ENCODE peak calls at places on chromosomes 3 and 15, in four cellular contexts. One of them, this sample, is unnamed.

GRCh38 chr15:64701051-64701450 is 74.3 kb downstream of the RBPMS2 start:
- DNase-seq in H1: no peak
- DNase-seq in H9: no peak
- DNase-seq in IMR-90: no peak
- DNase-seq in this sample: no peak

GRCh38 chr3:141246958-141247301 is 15.3 kb downstream of the PXYLP1 start:
- DNase-seq in H9: no peak
- DNase-seq in IMR-90: no peak
- DNase-seq in H1: peak; percentile 31
- DNase-seq in this sample: no peak

GRCh38 chr3:71713041-71713440 is 12.2 kb downstream of the EIF4E3 start:
- DNase-seq in IMR-90: no peak
- DNase-seq in H1: no peak
- DNase-seq in H9: no peak
- DNase-seq in this sample: no peak

GRCh38 chr3:143510601-143511000 is 337.7 kb downstream of the SLC9A9 start:
- DNase-seq in H1: no peak
- DNase-seq in IMR-90: no peak
- DNase-seq in H9: no peak
- DNase-seq in this sample: no peak

GRCh38 chr3:114451561-114452018 is 157.8 kb downstream of the TIGIT start:
- DNase-seq in IMR-90: peak; percentile 74
- DNase-seq in H9: no peak
- DNase-seq in H1: no peak
- DNase-seq in this sample: no peak

GRCh38 chr15:90086868-90087268 is 15.4 kb downstream of the IDH2 start:
- DNase-seq in H9: peak; percentile 63
- DNase-seq in H1: peak; percentile 75
- DNase-seq in IMR-90: peak; percentile 42
- DNase-seq in this sample: peak; percentile 69

GRCh38 chr3:72492240-72492639 is 356.0 kb downstream of the SHQ1 start:
- DNase-seq in H1: no peak
- DNase-seq in IMR-90: peak; percentile 92
- DNase-seq in H9: no peak
- DNase-seq in this sample: peak; percentile 30

GRCh38 chr3:30496496-30496966 is 109.9 kb upstream of the TGFBR2 start:
- DNase-seq in H1: no peak
- DNase-seq in H9: no peak
- DNase-seq in IMR-90: peak; percentile 81
- DNase-seq in this sample: no peak

GRCh38 chr15:70324001-70324974 is 226.6 kb upstream of the TLE3 start:
- DNase-seq in IMR-90: peak; percentile 30
- DNase-seq in H9: no peak
- DNase-seq in H1: peak; percentile 8
- DNase-seq in this sample: peak; percentile 56

GRCh38 chr3:123782488-123782887 is 101.6 kb downstream of the MYLK start:
- DNase-seq in IMR-90: no peak
- DNase-seq in H1: no peak
- DNase-seq in H9: no peak
- DNase-seq in this sample: no peak

GRCh38 chr3:30597131-30597768 is 9.2 kb upstream of the TGFBR2 start:
- DNase-seq in IMR-90: peak; percentile 82
- DNase-seq in H9: no peak
- DNase-seq in H1: no peak
- DNase-seq in this sample: no peak

GRCh38 chr15:93488157-93488803 is 399.3 kb upstream of the RGMA start:
- DNase-seq in IMR-90: no peak
- DNase-seq in H1: no peak
- DNase-seq in H9: no peak
- DNase-seq in this sample: no peak

GRCh38 chr15:23647421-23648375 is at the start of gene MAGEL2:
- DNase-seq in H1: peak; percentile 56
- DNase-seq in IMR-90: no peak
- DNase-seq in H9: peak; percentile 71
- DNase-seq in this sample: peak; percentile 65
- H3K56ac ChIP-seq in H1: peak within 1 kb of the TSS; percentile 56
- H3K56ac ChIP-seq in IMR-90: no peak within 1 kb of the TSS
- H3K56ac ChIP-seq in H9: no peak within 1 kb of the TSS
- H3K56ac ChIP-seq in this sample: peak within 1 kb of the TSS; percentile 49

GRCh38 chr3:172082820-172083513 is 43.6 kb downstream of the FNDC3B start:
- DNase-seq in H1: no peak
- DNase-seq in IMR-90: no peak
- DNase-seq in H9: no peak
- DNase-seq in this sample: no peak
- H4K8ac ChIP-seq in H1: no peak overlapping the region
- H4K8ac ChIP-seq in IMR-90: no peak overlapping the region
- H4K8ac ChIP-seq in H9: no peak overlapping the region
- H4K8ac ChIP-seq in this sample: no peak overlapping the region

DNA sequence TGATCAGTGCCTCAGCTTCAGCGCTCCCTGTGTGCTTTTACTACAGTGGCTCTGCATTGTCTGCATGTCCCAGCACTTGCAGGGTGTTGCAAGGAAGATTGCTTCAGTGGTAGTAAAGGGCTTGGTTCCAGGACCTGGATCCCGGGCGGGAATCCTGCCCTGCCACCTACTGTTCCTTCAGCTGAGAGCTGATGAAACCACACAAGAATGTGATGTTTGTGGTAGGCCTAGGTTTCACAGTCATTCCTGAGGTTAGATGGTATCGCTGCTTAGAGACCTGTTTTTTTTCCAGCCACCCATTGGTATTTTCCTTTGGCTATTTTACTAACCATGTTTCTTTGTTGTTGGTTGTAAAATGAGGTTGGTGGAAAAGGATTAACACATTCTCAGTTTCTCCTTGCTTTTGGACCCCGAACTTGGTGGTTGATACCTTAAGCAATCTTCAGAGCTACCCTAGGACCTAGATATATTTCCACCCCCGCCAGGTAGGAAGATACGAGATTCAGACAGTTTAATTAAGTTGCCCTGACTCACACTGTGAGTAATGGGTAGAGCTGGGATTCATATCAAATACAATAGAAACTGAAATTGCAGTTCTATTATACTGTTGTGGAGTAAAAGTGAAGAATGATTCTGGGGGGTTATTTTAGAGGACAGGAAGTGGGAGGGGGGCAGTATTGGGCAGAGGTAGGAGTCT is 11.4 kb downstream of the GPR87 start:
- DNase-seq in IMR-90: peak; percentile 95
- DNase-seq in H1: peak; percentile 63
- DNase-seq in H9: peak; percentile 86
- DNase-seq in this sample: peak; percentile 99
- H3K27ac ChIP-seq in IMR-90: peak overlapping the region; percentile 44
- H3K27ac ChIP-seq in H1: peak overlapping the region; percentile 11
- H3K27ac ChIP-seq in H9: no peak overlapping the region
- H3K27ac ChIP-seq in this sample: no peak overlapping the region

DNA sequence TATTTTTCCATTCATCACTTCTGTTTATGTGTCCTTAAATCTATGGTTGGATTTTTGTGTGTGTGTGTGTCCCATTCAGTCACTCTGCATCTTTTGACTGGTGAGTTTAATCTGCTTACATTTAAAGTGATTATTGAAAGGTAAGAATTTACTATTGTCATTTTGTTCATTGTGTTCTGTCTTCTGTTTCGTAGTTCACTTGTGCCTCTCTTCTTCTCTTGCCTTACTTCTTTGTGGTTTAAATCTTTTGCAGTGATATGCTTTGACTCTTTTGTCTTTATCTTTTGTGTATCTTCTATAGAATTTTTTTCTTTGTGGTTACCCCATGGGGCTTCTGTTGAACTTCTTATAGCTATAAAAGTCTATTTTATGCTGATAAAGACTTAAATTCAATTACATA is 166.3 kb upstream of the UBE3A start:
- DNase-seq in IMR-90: no peak
- DNase-seq in H9: no peak
- DNase-seq in H1: no peak
- DNase-seq in this sample: no peak
- H3K56ac ChIP-seq in IMR-90: no peak overlapping the region
- H3K56ac ChIP-seq in H9: no peak overlapping the region
- H3K56ac ChIP-seq in H1: peak overlapping the region; percentile 51
- H3K56ac ChIP-seq in this sample: no peak overlapping the region

GRCh38 chr15:62524848-62525247 is 359.8 kb upstream of the C2CD4B start:
- DNase-seq in H1: no peak
- DNase-seq in H9: no peak
- DNase-seq in IMR-90: peak; percentile 68
- DNase-seq in this sample: no peak

GRCh38 chr15:62533687-62534086 is 368.6 kb upstream of the C2CD4B start:
- DNase-seq in IMR-90: no peak
- DNase-seq in H9: no peak
- DNase-seq in H1: no peak
- DNase-seq in this sample: peak; percentile 71

GRCh38 chr15:62532367-62532766 is 367.3 kb upstream of the C2CD4B start:
- DNase-seq in H1: no peak
- DNase-seq in IMR-90: no peak
- DNase-seq in H9: no peak
- DNase-seq in this sample: no peak

GRCh38 chr15:62527387-62527786 is 362.3 kb upstream of the C2CD4B start:
- DNase-seq in H1: no peak
- DNase-seq in H9: no peak
- DNase-seq in IMR-90: no peak
- DNase-seq in this sample: no peak

GRCh38 chr15:62528505-62528904 is 363.4 kb upstream of the C2CD4B start:
- DNase-seq in H9: no peak
- DNase-seq in H1: no peak
- DNase-seq in IMR-90: no peak
- DNase-seq in this sample: peak; percentile 63
- H4K8ac ChIP-seq in H9: no peak overlapping the region
- H4K8ac ChIP-seq in H1: no peak overlapping the region
- H4K8ac ChIP-seq in IMR-90: no peak overlapping the region
- H4K8ac ChIP-seq in this sample: no peak overlapping the region

GRCh38 chr3:7733933-7734332 is 767.7 kb upstream of the LMCD1 start:
- DNase-seq in IMR-90: no peak
- DNase-seq in H9: no peak
- DNase-seq in H1: no peak
- DNase-seq in this sample: no peak

GRCh38 chr3:7734456-7734855 is 767.2 kb upstream of the LMCD1 start:
- DNase-seq in H9: no peak
- DNase-seq in H1: no peak
- DNase-seq in IMR-90: no peak
- DNase-seq in this sample: no peak

DNA sequence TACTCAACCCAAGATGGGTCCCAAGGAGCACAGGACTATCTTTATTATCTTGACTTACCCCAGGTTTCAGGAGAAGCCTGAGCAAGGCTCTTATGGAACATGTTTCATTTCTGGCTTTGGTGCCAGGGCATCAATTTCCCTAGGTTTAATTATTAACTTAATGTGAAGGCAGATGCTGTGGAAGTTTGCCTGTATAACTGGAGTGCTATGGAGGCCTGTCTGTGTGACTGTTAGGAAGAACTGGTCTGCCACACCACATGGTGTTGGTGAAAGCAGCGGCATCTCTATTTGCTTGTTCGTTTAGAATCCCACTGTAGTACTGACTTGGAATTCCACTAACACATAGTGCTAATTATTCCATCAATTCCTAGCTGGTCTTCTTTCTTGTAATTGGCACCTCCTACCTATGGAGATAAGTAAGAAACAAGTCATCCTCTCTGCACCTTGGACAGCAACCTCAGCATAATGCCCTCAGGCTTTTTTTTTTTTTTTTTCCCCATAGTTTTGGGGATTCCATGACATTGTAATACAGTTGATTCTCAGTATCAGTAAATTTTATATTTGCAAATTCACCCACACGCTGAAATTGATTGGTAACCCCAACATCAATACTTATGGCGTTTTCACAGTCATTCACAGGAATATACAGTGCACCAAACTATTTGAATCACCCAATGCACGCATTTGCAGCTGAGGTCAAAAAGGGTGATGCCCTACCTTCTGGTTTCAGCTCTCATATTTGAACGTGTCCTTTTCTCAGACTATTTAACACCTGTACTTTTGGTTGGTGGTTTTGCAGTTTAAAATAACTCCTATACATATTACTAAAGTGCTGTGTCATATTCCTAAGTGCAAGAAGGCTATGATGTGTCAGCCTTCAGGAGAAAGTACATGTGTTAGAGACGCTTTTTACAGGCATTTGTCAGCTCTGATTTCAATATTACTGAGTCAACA is 772.8 kb upstream of the LMCD1 start:
- DNase-seq in H9: no peak
- DNase-seq in IMR-90: no peak
- DNase-seq in H1: no peak
- DNase-seq in this sample: peak; percentile 40
- H3K27ac ChIP-seq in H9: no peak overlapping the region
- H3K27ac ChIP-seq in IMR-90: no peak overlapping the region
- H3K27ac ChIP-seq in H1: no peak overlapping the region
- H3K27ac ChIP-seq in this sample: no peak overlapping the region

GRCh38 chr15:88537591-88538317 is 8.7 kb downstream of the DET1 start:
- DNase-seq in H1: no peak
- DNase-seq in IMR-90: no peak
- DNase-seq in H9: no peak
- DNase-seq in this sample: peak; percentile 49
- H3K56ac ChIP-seq in H1: no peak overlapping the region
- H3K56ac ChIP-seq in IMR-90: no peak overlapping the region
- H3K56ac ChIP-seq in H9: no peak overlapping the region
- H3K56ac ChIP-seq in this sample: peak overlapping the region; percentile 81

GRCh38 chr3:195259146-195259563 is 11.8 kb downstream of the XXYLT1 start:
- DNase-seq in H1: peak; percentile 76
- DNase-seq in H9: no peak
- DNase-seq in IMR-90: peak; percentile 32
- DNase-seq in this sample: peak; percentile 79
- H4K8ac ChIP-seq in H1: peak overlapping the region; percentile 92
- H4K8ac ChIP-seq in H9: no peak overlapping the region
- H4K8ac ChIP-seq in IMR-90: peak overlapping the region; percentile 95
- H4K8ac ChIP-seq in this sample: no peak overlapping the region

GRCh38 chr15:77830041-77830440 is 197.3 kb upstream of the LINGO1 start:
- DNase-seq in H1: no peak
- DNase-seq in IMR-90: peak; percentile 62
- DNase-seq in H9: peak; percentile 22
- DNase-seq in this sample: no peak
- H3K27ac ChIP-seq in H1: no peak overlapping the region
- H3K27ac ChIP-seq in IMR-90: no peak overlapping the region
- H3K27ac ChIP-seq in H9: no peak overlapping the region
- H3K27ac ChIP-seq in this sample: no peak overlapping the region

This sample was measured in mesendoderm.